ENCODE peak calls at places on chromosomes 2 and 18, in five cellular contexts. H is stimulated activated CD4-positive, alpha-beta T cell treated with anti-CD3 and anti-CD28 coated beads, Interleukin-1b, Interleukin-23, amount 100 ng/mL, for 4 hours; O is HT-29; G is skeletal muscle cell; L is MM.1S. C is an unnamed sample.

GRCh38 chr18:44842588-44843412 is 162.1 kb downstream of the SETBP1 start:
- DNase-seq in G (no peak), H (no peak), O (no peak), L (no peak), C (no peak)

GRCh38 chr2:60439219-60439974 is 114.1 kb downstream of the BCL11A start:
- DNase-seq in G (no peak), H (no peak), O (no peak), L (peak), C (no peak)

GRCh38 chr2:37388074-37388473 is 43.6 kb downstream of the QPCT start:
- DNase-seq in G (peak), H (no peak), O (no peak), L (no peak), C (no peak)

GRCh38 chr2:218023636-218024035 is 20.8 kb upstream of the TNS1 start:
- DNase-seq in G (no peak), H (no peak), L (no peak), O (no peak), C (no peak)

GRCh38 chr2:85785027-85785822 is 31.4 kb downstream of the ATOH8 start:
- DNase-seq in O (no peak), H (no peak), L (no peak), G (peak), C (peak)

GRCh38 chr2:9806298-9806610 is 37.0 kb upstream of the TAF1B start:
- DNase-seq in H (no peak), O (no peak), L (no peak), G (no peak), C (no peak)

GRCh38 chr2:140596447-140596846 is 1534.4 kb downstream of the LRP1B start:
- DNase-seq in O (no peak), H (no peak), L (no peak), G (no peak), C (no peak)

GRCh38 chr18:59233017-59233410 is 13.1 kb downstream of the GRP start:
- DNase-seq in L (no peak), O (no peak), H (no peak), G (no peak), C (no peak)

GRCh38 chr18:47930086-47930843 is at the start of gene SMAD2:
- DNase-seq in H (peak), G (no peak), O (peak), L (peak), C (no peak)

GRCh38 chr18:67519582-67519981 is 3.1 kb upstream of the DSEL start:
- DNase-seq in G (peak), O (no peak), H (no peak), L (no peak), C (peak)

GRCh38 chr2:74778381-74779371 is 55.3 kb upstream of the HK2 start:
- DNase-seq in H (no peak), O (no peak), G (no peak), L (no peak), C (no peak)

GRCh38 chr2:238030422-238031155 is 30.2 kb upstream of the SCLY start:
- DNase-seq in H (no peak), O (no peak), L (no peak), G (no peak), C (no peak)

GRCh38 chr2:117698819-117699218 is 115.7 kb upstream of the DDX18 start:
- DNase-seq in G (no peak), H (no peak), O (no peak), L (no peak), C (no peak)

GRCh38 chr2:26934335-26934724 is 36.1 kb upstream of the MAPRE3 start:
- DNase-seq in L (no peak), O (no peak), H (no peak), G (no peak), C (no peak)

GRCh38 chr2:160087854-160088745 is 25.7 kb upstream of the PLA2R1 start:
- DNase-seq in O (peak), H (no peak), G (no peak), L (peak), C (no peak)

GRCh38 chr2:239548491-239548890 is 147.7 kb upstream of the HDAC4 start:
- DNase-seq in G (no peak), H (peak), O (no peak), L (peak), C (no peak)

GRCh38 chr2:42813773-42814172 is 21.4 kb upstream of the HAAO start:
- DNase-seq in H (no peak), L (no peak), G (no peak), O (no peak), C (no peak)

GRCh38 chr18:70398076-70398475 is 109.2 kb downstream of the SOCS6 start:
- DNase-seq in L (no peak), O (no peak), G (no peak), H (no peak), C (no peak)

GRCh38 chr2:130241041-130241707 is 42.9 kb upstream of the TUBA3E start:
- DNase-seq in H (no peak), O (peak), L (no peak), G (no peak), C (peak)

GRCh38 chr2:71880846-71881610 is 266.6 kb downstream of the CYP26B1 start:
- DNase-seq in L (no peak), G (peak), H (no peak), O (no peak), C (no peak)

GRCh38 chr2:26724004-26724750 is 31.7 kb downstream of the KCNK3 start:
- DNase-seq in L (no peak), H (no peak), O (peak), G (peak), C (peak)